ENCODE peak calls at places on chromosomes 16 and 17, in five cellular contexts. M is thoracic aorta, E is iPS DF 6.9, S is osteoblast, H is fibroblast of mammary gland. J is an unnamed sample.

GRCh38 chr16:991759-992158 is 10.2 kb downstream of the SOX8 start:
- DNase-seq in M (no peak), H (no peak), S (no peak), E (no peak), J (no peak)

GRCh38 chr17:38864636-38865398 is 5.0 kb upstream of the LASP1 start:
- DNase-seq in S (no peak), M (no peak), H (peak), E (no peak), J (peak)

GRCh38 chr16:4159726-4160125 is 43.5 kb upstream of the ADCY9 start:
- DNase-seq in H (peak), S (no peak), E (no peak), M (no peak), J (no peak)

GRCh38 chr16:72985148-72985882 is 62.6 kb downstream of the ZFHX3 start:
- DNase-seq in E (no peak), M (no peak), H (peak), S (peak), J (no peak)

GRCh38 chr17:73155410-73156165 is 9.2 kb upstream of the SSTR2 start:
- DNase-seq in E (no peak), M (no peak), S (no peak), H (no peak), J (peak)

GRCh38 chr17:58189436-58190146 is 2.9 kb upstream of the EPX start:
- DNase-seq in H (peak), E (no peak), M (no peak), S (peak), J (no peak)

GRCh38 chr16:17258077-17258599 is 212.6 kb downstream of the XYLT1 start:
- DNase-seq in E (no peak), S (no peak), H (no peak), M (no peak), J (no peak)

GRCh38 chr16:71552698-71553503 is 24.0 kb downstream of the TAT start:
- DNase-seq in E (no peak), M (no peak), H (no peak), S (no peak), J (no peak)

GRCh38 chr16:28930652-28931051 is 1.1 kb upstream of the CD19 start:
- DNase-seq in M (no peak), E (no peak), S (peak), H (no peak), J (peak)

GRCh38 chr17:5364696-5365095 is 54.8 kb downstream of the NUP88 start:
- DNase-seq in S (no peak), H (no peak), E (no peak), M (no peak), J (no peak)

GRCh38 chr16:65937455-65937854 is 429.0 kb upstream of the CDH5 start:
- DNase-seq in M (no peak), H (no peak), E (no peak), S (no peak), J (no peak)

GRCh38 chr17:50290074-50290702 is 15.9 kb downstream of the TMEM92 start:
- DNase-seq in H (peak), S (peak), M (peak), E (no peak), J (no peak)

GRCh38 chr17:78258323-78259229 is 27.1 kb downstream of the TMEM235 start:
- DNase-seq in H (no peak), M (no peak), E (no peak), S (peak), J (peak)

DNA sequence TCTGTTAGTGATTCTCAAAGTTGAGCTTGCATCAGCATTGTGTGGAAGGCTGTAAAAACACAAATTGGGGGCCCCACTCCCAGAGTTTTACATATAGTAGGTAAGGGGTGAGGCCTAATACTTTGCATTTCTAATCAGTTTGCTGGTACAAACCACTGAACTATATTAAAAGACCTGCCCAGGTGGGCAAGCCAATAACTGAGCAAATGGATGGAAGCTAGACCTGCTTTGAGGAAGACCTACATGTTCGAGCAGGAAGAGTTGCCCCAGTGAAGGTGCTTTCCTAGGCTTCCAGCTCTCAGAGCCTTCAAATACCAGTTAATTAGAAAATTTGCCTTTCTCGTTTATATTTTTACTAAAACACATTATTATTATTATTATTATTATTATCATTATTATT is 56.8 kb downstream of the OTOA start:
- DNase-seq in E (no peak), M (no peak), H (no peak), S (no peak), J (no peak)
- H3K4me3 ChIP-seq in E (no peak), M (no peak), H (no peak), S (no peak), J (no peak)

GRCh38 chr17:68195667-68196393 is 52.0 kb upstream of the AMZ2 start:
- DNase-seq in H (no peak), E (no peak), M (no peak), S (peak), J (peak)
- H3K4me3 ChIP-seq in H (no peak), E (peak), M (peak), S (no peak), J (peak)

DNA sequence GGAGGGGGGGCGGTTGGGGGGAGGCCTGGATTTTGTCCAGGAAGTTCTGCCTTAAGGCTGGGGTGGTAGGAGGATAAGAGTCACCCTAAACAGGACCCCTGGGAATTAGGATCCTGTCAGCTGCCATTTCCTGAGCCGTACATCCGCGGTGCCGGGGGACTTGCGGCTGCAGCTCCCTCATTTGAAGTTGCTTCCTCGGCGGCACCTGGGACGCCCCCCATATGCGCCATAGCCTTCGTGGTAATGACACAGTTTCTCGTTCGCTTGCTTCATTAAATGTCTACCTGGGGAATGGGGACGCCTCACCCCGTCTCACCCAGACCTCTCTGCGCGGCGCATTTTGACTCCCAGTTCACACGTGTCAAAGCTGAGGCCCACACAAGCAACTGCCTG is 55.1 kb upstream of the PABPN1L start:
- DNase-seq in M (no peak), E (no peak), H (no peak), S (no peak), J (no peak)
- H3K4me3 ChIP-seq in M (peak), E (no peak), H (no peak), S (no peak), J (no peak)

GRCh38 chr17:36939944-36940312 is 2.7 kb downstream of the LHX1 start:
- DNase-seq in S (no peak), H (no peak), E (no peak), M (no peak), J (peak)
- H3K4me3 ChIP-seq in S (no peak), H (no peak), E (no peak), M (no peak), J (peak)

DNA sequence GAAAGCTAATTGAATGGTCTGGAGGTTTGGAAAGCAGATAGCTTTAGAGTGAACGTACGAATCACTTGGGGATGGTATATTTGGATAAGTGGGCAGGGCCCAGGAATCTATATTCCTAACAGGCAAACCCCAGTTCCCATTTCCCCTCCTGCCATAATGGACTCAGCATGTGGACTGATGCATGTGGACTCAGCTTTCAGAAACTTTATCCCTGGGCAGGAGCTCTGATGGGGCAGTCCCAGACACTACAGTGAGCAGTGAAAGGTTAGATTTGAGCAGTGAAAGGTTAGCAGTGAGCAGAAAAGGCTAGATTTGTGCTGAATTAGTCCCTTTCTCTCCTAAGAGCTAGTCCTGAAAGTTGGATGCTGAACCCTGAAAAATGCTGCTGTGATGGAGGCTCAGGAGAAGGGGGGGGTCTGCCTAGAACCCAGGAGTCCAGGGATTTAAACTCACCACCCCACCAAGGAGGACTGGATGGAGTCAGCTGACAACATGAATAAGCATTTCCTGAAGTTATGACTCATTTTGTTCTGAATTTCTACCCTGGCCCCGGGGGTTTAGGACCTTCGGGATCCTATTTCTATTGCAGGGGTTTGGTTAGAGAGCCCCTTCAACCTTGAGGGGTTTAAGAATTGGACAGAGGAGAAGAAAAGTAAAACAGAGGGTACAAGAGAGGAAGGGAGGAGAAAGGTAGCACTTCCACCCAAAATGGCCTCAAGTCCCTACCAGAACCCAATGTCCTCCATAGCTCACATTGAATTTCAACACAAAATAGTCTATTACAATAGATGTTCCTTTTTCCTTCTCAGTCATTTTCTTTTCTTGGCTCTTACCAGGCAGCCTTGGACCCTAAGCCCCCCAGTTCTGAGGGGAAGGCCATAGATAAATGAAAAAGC is 10.3 kb upstream of the FZD2 start:
- DNase-seq in H (peak), M (no peak), S (peak), E (no peak), J (peak)
- H3K4me3 ChIP-seq in H (no peak), M (no peak), S (peak), E (no peak), J (no peak)

GRCh38 chr17:45406107-45406506 is 26.6 kb downstream of the ARHGAP27 start:
- DNase-seq in M (no peak), S (peak), E (no peak), H (no peak), J (no peak)

GRCh38 chr17:45402916-45403315 is 29.8 kb downstream of the ARHGAP27 start:
- DNase-seq in H (no peak), E (no peak), M (no peak), S (no peak), J (no peak)

GRCh38 chr17:45403906-45404490 is 28.7 kb downstream of the ARHGAP27 start:
- DNase-seq in M (no peak), S (peak), E (no peak), H (no peak), J (peak)

GRCh38 chr17:45404870-45405249 is 27.8 kb downstream of the ARHGAP27 start:
- DNase-seq in M (no peak), H (no peak), E (no peak), S (peak), J (no peak)

DNA sequence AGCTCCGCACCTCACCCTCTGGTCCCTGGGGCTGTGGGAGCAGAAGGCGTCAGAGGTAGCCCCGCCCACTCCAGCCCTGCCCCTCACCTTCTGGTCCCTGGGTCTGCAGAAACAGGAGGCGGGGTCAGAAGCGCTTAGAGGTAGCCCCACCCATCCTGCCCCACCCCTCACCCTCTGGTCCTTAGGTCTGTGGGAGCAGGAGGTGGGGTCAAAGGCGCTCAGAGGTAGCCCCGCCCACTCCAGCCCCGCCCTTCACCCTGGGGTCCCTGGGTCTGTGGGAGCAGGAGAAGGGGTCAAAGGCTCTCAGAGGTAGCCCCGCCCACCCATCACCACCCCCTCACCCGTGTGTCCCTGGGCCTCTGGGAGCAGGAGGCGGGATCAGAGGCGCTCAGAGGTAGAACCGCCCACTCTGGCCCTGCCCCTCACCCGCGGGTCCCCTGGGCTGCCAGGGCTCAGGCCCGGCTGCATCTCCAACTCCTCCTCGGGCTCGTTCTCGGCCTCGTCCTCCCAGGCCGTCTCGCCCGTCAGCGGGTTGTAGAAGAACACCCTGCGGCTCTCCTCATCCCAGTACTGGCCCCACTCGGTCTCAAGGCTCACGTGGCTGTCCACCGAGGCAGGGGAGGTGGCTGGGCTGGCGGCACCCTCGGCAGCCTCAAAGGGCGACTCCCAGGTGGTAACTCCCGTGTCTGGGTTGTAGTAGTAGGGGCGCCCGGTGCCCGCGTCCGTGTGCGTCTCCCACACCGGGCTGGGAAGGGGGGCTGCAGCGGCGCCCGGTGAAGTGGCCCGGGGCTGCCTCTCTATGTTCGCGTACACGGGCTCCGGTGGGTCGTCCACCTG is 27.2 kb downstream of the ARHGAP27 start:
- DNase-seq in E (peak), S (peak), M (no peak), H (no peak), J (peak)
- H3K4me3 ChIP-seq in E (peak), S (peak), M (peak), H (no peak), J (peak)

GRCh38 chr17:43591750-43592562 is 45.8 kb upstream of the ETV4 start:
- DNase-seq in S (peak), E (no peak), H (peak), M (peak), J (no peak)
- H3K4me3 ChIP-seq in S (peak), E (no peak), H (no peak), M (peak), J (no peak)